ENCODE peak calls at places on chromosome 22, in five cellular contexts. One of them, this sample, is unnamed.

GRCh38 chr22:27959335-27960090 is 40.5 kb upstream of the PITPNB start:
- DNase-seq in activated CD8-positive, alpha-beta T cell treated with anti-CD3 and anti-CD28 coated beads for 36 hours: no peak
- DNase-seq in neural progenitor cell: no peak
- DNase-seq in chondrocyte: no peak
- DNase-seq in neural crest cell: no peak
- DNase-seq in this sample: no peak

GRCh38 chr22:35577799-35578659 is 37.4 kb downstream of the RASD2 start:
- DNase-seq in activated CD8-positive, alpha-beta T cell treated with anti-CD3 and anti-CD28 coated beads for 36 hours: no peak
- DNase-seq in neural progenitor cell: no peak
- DNase-seq in chondrocyte: no peak
- DNase-seq in neural crest cell: no peak
- DNase-seq in this sample: no peak

GRCh38 chr22:46761539-46762237 is 762 bp upstream of the TBC1D22A start:
- DNase-seq in activated CD8-positive, alpha-beta T cell treated with anti-CD3 and anti-CD28 coated beads for 36 hours: peak
- DNase-seq in neural progenitor cell: peak
- DNase-seq in chondrocyte: no peak
- DNase-seq in neural crest cell: no peak
- DNase-seq in this sample: no peak

GRCh38 chr22:43277987-43278601 is 65.1 kb downstream of the SCUBE1 start:
- DNase-seq in activated CD8-positive, alpha-beta T cell treated with anti-CD3 and anti-CD28 coated beads for 36 hours: no peak
- DNase-seq in neural progenitor cell: no peak
- DNase-seq in chondrocyte: no peak
- DNase-seq in neural crest cell: no peak
- DNase-seq in this sample: no peak

GRCh38 chr22:49026476-49027121 is 801.1 kb downstream of the BRD1 start:
- DNase-seq in activated CD8-positive, alpha-beta T cell treated with anti-CD3 and anti-CD28 coated beads for 36 hours: peak
- DNase-seq in neural progenitor cell: peak
- DNase-seq in chondrocyte: peak
- DNase-seq in neural crest cell: no peak
- DNase-seq in this sample: no peak

GRCh38 chr22:25420925-25421904 is 143.3 kb upstream of the GRK3 start:
- DNase-seq in activated CD8-positive, alpha-beta T cell treated with anti-CD3 and anti-CD28 coated beads for 36 hours: no peak
- DNase-seq in neural progenitor cell: peak
- DNase-seq in chondrocyte: no peak
- DNase-seq in neural crest cell: no peak
- DNase-seq in this sample: no peak

GRCh38 chr22:31752096-31752847 is 1.5 kb upstream of the DEPDC5 start:
- DNase-seq in activated CD8-positive, alpha-beta T cell treated with anti-CD3 and anti-CD28 coated beads for 36 hours: no peak
- DNase-seq in neural progenitor cell: no peak
- DNase-seq in chondrocyte: no peak
- DNase-seq in neural crest cell: no peak
- DNase-seq in this sample: no peak

GRCh38 chr22:49865156-49865555 is 11.5 kb downstream of the ZBED4 start:
- DNase-seq in activated CD8-positive, alpha-beta T cell treated with anti-CD3 and anti-CD28 coated beads for 36 hours: no peak
- DNase-seq in neural progenitor cell: no peak
- DNase-seq in chondrocyte: no peak
- DNase-seq in neural crest cell: no peak
- DNase-seq in this sample: no peak

GRCh38 chr22:49328630-49329405 is 498.9 kb downstream of the BRD1 start:
- DNase-seq in activated CD8-positive, alpha-beta T cell treated with anti-CD3 and anti-CD28 coated beads for 36 hours: no peak
- DNase-seq in neural progenitor cell: no peak
- DNase-seq in chondrocyte: peak
- DNase-seq in neural crest cell: no peak
- DNase-seq in this sample: no peak

GRCh38 chr22:27192135-27192900 is 534.9 kb downstream of the MIAT start:
- DNase-seq in activated CD8-positive, alpha-beta T cell treated with anti-CD3 and anti-CD28 coated beads for 36 hours: no peak
- DNase-seq in neural progenitor cell: no peak
- DNase-seq in chondrocyte: no peak
- DNase-seq in neural crest cell: no peak
- DNase-seq in this sample: no peak

GRCh38 chr22:23363683-23364082 is 183.4 kb downstream of the BCR start:
- DNase-seq in activated CD8-positive, alpha-beta T cell treated with anti-CD3 and anti-CD28 coated beads for 36 hours: no peak
- DNase-seq in neural progenitor cell: no peak
- DNase-seq in chondrocyte: no peak
- DNase-seq in neural crest cell: no peak
- DNase-seq in this sample: no peak

GRCh38 chr22:24805790-24806662 is at the start of gene SGSM1:
- DNase-seq in activated CD8-positive, alpha-beta T cell treated with anti-CD3 and anti-CD28 coated beads for 36 hours: peak
- DNase-seq in neural progenitor cell: peak
- DNase-seq in chondrocyte: no peak
- DNase-seq in neural crest cell: peak
- DNase-seq in this sample: peak

GRCh38 chr22:22935056-22935545 is 47.5 kb downstream of the IGLL5 start:
- DNase-seq in activated CD8-positive, alpha-beta T cell treated with anti-CD3 and anti-CD28 coated beads for 36 hours: no peak
- DNase-seq in neural progenitor cell: no peak
- DNase-seq in chondrocyte: peak
- DNase-seq in neural crest cell: no peak
- DNase-seq in this sample: no peak

GRCh38 chr22:27576413-27576812 is 225.1 kb downstream of the MN1 start:
- DNase-seq in activated CD8-positive, alpha-beta T cell treated with anti-CD3 and anti-CD28 coated beads for 36 hours: no peak
- DNase-seq in neural progenitor cell: no peak
- DNase-seq in chondrocyte: no peak
- DNase-seq in neural crest cell: no peak
- DNase-seq in this sample: no peak

GRCh38 chr22:20111045-20111688 is 4.7 kb upstream of the RANBP1 start:
- DNase-seq in activated CD8-positive, alpha-beta T cell treated with anti-CD3 and anti-CD28 coated beads for 36 hours: peak
- DNase-seq in neural progenitor cell: peak
- DNase-seq in chondrocyte: peak
- DNase-seq in neural crest cell: no peak
- DNase-seq in this sample: peak

GRCh38 chr22:33908201-33909074 is 11.8 kb downstream of the LARGE1 start:
- DNase-seq in activated CD8-positive, alpha-beta T cell treated with anti-CD3 and anti-CD28 coated beads for 36 hours: no peak
- DNase-seq in neural progenitor cell: no peak
- DNase-seq in chondrocyte: no peak
- DNase-seq in neural crest cell: no peak
- DNase-seq in this sample: no peak

GRCh38 chr22:22348127-22348814 is 103.7 kb downstream of the VPREB1 start:
- DNase-seq in activated CD8-positive, alpha-beta T cell treated with anti-CD3 and anti-CD28 coated beads for 36 hours: no peak
- DNase-seq in neural progenitor cell: peak
- DNase-seq in chondrocyte: no peak
- DNase-seq in neural crest cell: peak
- DNase-seq in this sample: peak

GRCh38 chr22:48396785-48397530 is 1430.7 kb downstream of the BRD1 start:
- DNase-seq in activated CD8-positive, alpha-beta T cell treated with anti-CD3 and anti-CD28 coated beads for 36 hours: no peak
- DNase-seq in neural progenitor cell: no peak
- DNase-seq in chondrocyte: no peak
- DNase-seq in neural crest cell: no peak
- DNase-seq in this sample: no peak

GRCh38 chr22:21009638-21010425 is 5.1 kb upstream of the P2RX6 start:
- DNase-seq in activated CD8-positive, alpha-beta T cell treated with anti-CD3 and anti-CD28 coated beads for 36 hours: peak
- DNase-seq in neural progenitor cell: peak
- DNase-seq in chondrocyte: no peak
- DNase-seq in neural crest cell: peak
- DNase-seq in this sample: peak

GRCh38 chr22:23250424-23251363 is 70.4 kb downstream of the BCR start:
- DNase-seq in activated CD8-positive, alpha-beta T cell treated with anti-CD3 and anti-CD28 coated beads for 36 hours: no peak
- DNase-seq in neural progenitor cell: no peak
- DNase-seq in chondrocyte: no peak
- DNase-seq in neural crest cell: no peak
- DNase-seq in this sample: no peak

GRCh38 chr22:43850529-43850928 is 11.8 kb downstream of the SULT4A1 start:
- DNase-seq in activated CD8-positive, alpha-beta T cell treated with anti-CD3 and anti-CD28 coated beads for 36 hours: no peak
- DNase-seq in neural progenitor cell: no peak
- DNase-seq in chondrocyte: peak
- DNase-seq in neural crest cell: no peak
- DNase-seq in this sample: no peak

GRCh38 chr22:19568337-19569311 is 44.4 kb upstream of the CLDN5 start:
- DNase-seq in activated CD8-positive, alpha-beta T cell treated with anti-CD3 and anti-CD28 coated beads for 36 hours: no peak
- DNase-seq in neural progenitor cell: no peak
- DNase-seq in chondrocyte: no peak
- DNase-seq in neural crest cell: no peak
- DNase-seq in this sample: no peak

GRCh38 chr22:39905686-39906085 is 4.8 kb downstream of the GRAP2 start:
- DNase-seq in activated CD8-positive, alpha-beta T cell treated with anti-CD3 and anti-CD28 coated beads for 36 hours: no peak
- DNase-seq in neural progenitor cell: no peak
- DNase-seq in chondrocyte: no peak
- DNase-seq in neural crest cell: no peak
- DNase-seq in this sample: no peak

GRCh38 chr22:22025320-22026156 is 43.0 kb upstream of the TOP3B start:
- DNase-seq in activated CD8-positive, alpha-beta T cell treated with anti-CD3 and anti-CD28 coated beads for 36 hours: no peak
- DNase-seq in neural progenitor cell: no peak
- DNase-seq in chondrocyte: no peak
- DNase-seq in neural crest cell: no peak
- DNase-seq in this sample: peak

GRCh38 chr22:33869946-33870345 is 50.3 kb downstream of the LARGE1 start:
- DNase-seq in activated CD8-positive, alpha-beta T cell treated with anti-CD3 and anti-CD28 coated beads for 36 hours: no peak
- DNase-seq in neural progenitor cell: no peak
- DNase-seq in chondrocyte: no peak
- DNase-seq in neural crest cell: no peak
- DNase-seq in this sample: no peak

GRCh38 chr22:42947211-42947990 is 67.5 kb downstream of the PACSIN2 start:
- DNase-seq in activated CD8-positive, alpha-beta T cell treated with anti-CD3 and anti-CD28 coated beads for 36 hours: peak
- DNase-seq in neural progenitor cell: peak
- DNase-seq in chondrocyte: no peak
- DNase-seq in neural crest cell: peak
- DNase-seq in this sample: no peak

GRCh38 chr22:35552186-35552842 is 11.7 kb downstream of the RASD2 start:
- DNase-seq in activated CD8-positive, alpha-beta T cell treated with anti-CD3 and anti-CD28 coated beads for 36 hours: peak
- DNase-seq in neural progenitor cell: peak
- DNase-seq in chondrocyte: no peak
- DNase-seq in neural crest cell: peak
- DNase-seq in this sample: peak

GRCh38 chr22:28904211-28904808 is 20.9 kb downstream of the ZNRF3 start:
- DNase-seq in activated CD8-positive, alpha-beta T cell treated with anti-CD3 and anti-CD28 coated beads for 36 hours: no peak
- DNase-seq in neural progenitor cell: no peak
- DNase-seq in chondrocyte: no peak
- DNase-seq in neural crest cell: no peak
- DNase-seq in this sample: no peak

GRCh38 chr22:39925273-39925672 is 24.4 kb downstream of the GRAP2 start:
- DNase-seq in activated CD8-positive, alpha-beta T cell treated with anti-CD3 and anti-CD28 coated beads for 36 hours: no peak
- DNase-seq in neural progenitor cell: no peak
- DNase-seq in chondrocyte: no peak
- DNase-seq in neural crest cell: no peak
- DNase-seq in this sample: no peak

GRCh38 chr22:21876486-21877176 is 9.2 kb upstream of the MAPK1 start:
- DNase-seq in activated CD8-positive, alpha-beta T cell treated with anti-CD3 and anti-CD28 coated beads for 36 hours: peak
- DNase-seq in neural progenitor cell: no peak
- DNase-seq in chondrocyte: no peak
- DNase-seq in neural crest cell: no peak
- DNase-seq in this sample: peak

GRCh38 chr22:38706101-38706884 is 549 bp downstream of the GTPBP1 start:
- DNase-seq in activated CD8-positive, alpha-beta T cell treated with anti-CD3 and anti-CD28 coated beads for 36 hours: peak
- DNase-seq in neural progenitor cell: peak
- DNase-seq in chondrocyte: no peak
- DNase-seq in neural crest cell: peak
- DNase-seq in this sample: peak

GRCh38 chr22:26502688-26503561 is 9.3 kb downstream of the TFIP11 start:
- DNase-seq in activated CD8-positive, alpha-beta T cell treated with anti-CD3 and anti-CD28 coated beads for 36 hours: peak
- DNase-seq in neural progenitor cell: peak
- DNase-seq in chondrocyte: no peak
- DNase-seq in neural crest cell: peak
- DNase-seq in this sample: peak

GRCh38 chr22:22746061-22746962 is 101.9 kb downstream of the GGTLC2 start:
- DNase-seq in activated CD8-positive, alpha-beta T cell treated with anti-CD3 and anti-CD28 coated beads for 36 hours: no peak
- DNase-seq in neural progenitor cell: no peak
- DNase-seq in chondrocyte: no peak
- DNase-seq in neural crest cell: no peak
- DNase-seq in this sample: no peak

GRCh38 chr22:24571266-24571665 is 15.5 kb downstream of the SNRPD3 start:
- DNase-seq in activated CD8-positive, alpha-beta T cell treated with anti-CD3 and anti-CD28 coated beads for 36 hours: no peak
- DNase-seq in neural progenitor cell: no peak
- DNase-seq in chondrocyte: no peak
- DNase-seq in neural crest cell: no peak
- DNase-seq in this sample: no peak

GRCh38 chr22:37180531-37181231 is 7.4 kb downstream of the C1QTNF6 start:
- DNase-seq in activated CD8-positive, alpha-beta T cell treated with anti-CD3 and anti-CD28 coated beads for 36 hours: peak
- DNase-seq in neural progenitor cell: no peak
- DNase-seq in chondrocyte: peak
- DNase-seq in neural crest cell: no peak
- DNase-seq in this sample: no peak

GRCh38 chr22:20180245-20180630 is 29.4 kb upstream of the CCDC188 start:
- DNase-seq in activated CD8-positive, alpha-beta T cell treated with anti-CD3 and anti-CD28 coated beads for 36 hours: no peak
- DNase-seq in neural progenitor cell: peak
- DNase-seq in chondrocyte: no peak
- DNase-seq in neural crest cell: no peak
- DNase-seq in this sample: no peak

This sample was measured in GM12865.